ENCODE peak calls at places on chromosomes 12 and 14, in five cellular contexts. X, Y, E, L and T are unnamed samples.

GRCh38 chr14:104096318-104096717 is 10.8 kb downstream of the ASPG start:
- DNase-seq in X (no peak), Y (no peak), E (no peak), L (no peak), T (no peak)

GRCh38 chr14:55103005-55103640 is 25.9 kb upstream of the LGALS3 start:
- DNase-seq in X (peak; percentile 91), Y (peak; percentile 91), E (peak; percentile 84), L (peak; percentile 61), T (peak; percentile 88)

GRCh38 chr12:98154850-98155249 is 360.5 kb upstream of the TMPO start:
- DNase-seq in X (no peak), Y (no peak), E (peak; percentile 78), L (no peak), T (no peak)

GRCh38 chr12:111458773-111459172 is 53.0 kb downstream of the SH2B3 start:
- DNase-seq in X (no peak), Y (no peak), E (no peak), L (no peak), T (no peak)

GRCh38 chr14:92412912-92413311 is 89.9 kb downstream of the SLC24A4 start:
- DNase-seq in X (no peak), Y (no peak), E (no peak), L (no peak), T (no peak)

GRCh38 chr12:125180144-125180543 is 114.9 kb downstream of the AACS start:
- DNase-seq in X (no peak), Y (no peak), E (no peak), L (no peak), T (no peak)

GRCh38 chr14:105430535-105430934 is 10.9 kb downstream of the MTA1 start:
- DNase-seq in X (peak; percentile 87), Y (no peak), E (no peak), L (no peak), T (no peak)

GRCh38 chr14:37563189-37563588 is 31.9 kb downstream of the FOXA1 start:
- DNase-seq in X (no peak), Y (no peak), E (no peak), L (no peak), T (no peak)

GRCh38 chr12:54425696-54426095 is 6.6 kb upstream of the ITGA5 start:
- DNase-seq in X (no peak), Y (no peak), E (no peak), L (no peak), T (no peak)

GRCh38 chr14:96037891-96038557 is 1.1 kb upstream of the C14orf132 start:
- DNase-seq in X (no peak), Y (no peak), E (peak; percentile 40), L (no peak), T (peak; percentile 80)

GRCh38 chr14:88611878-88612277 is 49.0 kb downstream of the ZC3H14 start:
- DNase-seq in X (no peak), Y (no peak), E (no peak), L (no peak), T (no peak)

GRCh38 chr14:68715032-68715924 is 77.6 kb downstream of the ZFP36L1 start:
- DNase-seq in X (no peak), Y (no peak), E (no peak), L (no peak), T (no peak)

GRCh38 chr12:47560408-47560807 is 145.4 kb downstream of the RPAP3 start:
- DNase-seq in X (no peak), Y (no peak), E (no peak), L (no peak), T (no peak)

GRCh38 chr12:26046886-26047285 is 78.0 kb downstream of the BHLHE41 start:
- DNase-seq in X (no peak), Y (no peak), E (no peak), L (no peak), T (no peak)

GRCh38 chr14:52918486-52918885 is 32.4 kb downstream of the FERMT2 start:
- DNase-seq in X (no peak), Y (no peak), E (no peak), L (peak; percentile 81), T (no peak)

GRCh38 chr14:96962337-96962736 is 165.2 kb downstream of the VRK1 start:
- DNase-seq in X (no peak), Y (no peak), E (no peak), L (peak; percentile 57), T (no peak)

GRCh38 chr12:117845271-117845904 is 123.4 kb downstream of the KSR2 start:
- DNase-seq in X (no peak), Y (no peak), E (no peak), L (no peak), T (no peak)

GRCh38 chr14:57189070-57189469 is 79.6 kb downstream of the EXOC5 start:
- DNase-seq in X (no peak), Y (no peak), E (peak; percentile 44), L (no peak), T (no peak)

GRCh38 chr12:90909069-90909676 is 45.8 kb downstream of the CCER1 start:
- DNase-seq in X (no peak), Y (peak; percentile 14), E (peak; percentile 77), L (no peak), T (no peak)

GRCh38 chr14:74528886-74529285 is 35.3 kb downstream of the ISCA2 start:
- DNase-seq in X (no peak), Y (no peak), E (no peak), L (no peak), T (no peak)

GRCh38 chr14:89212386-89213235 is 204.4 kb downstream of the FOXN3 start:
- DNase-seq in X (no peak), Y (no peak), E (no peak), L (no peak), T (no peak)

GRCh38 chr12:89126712-89127111 is 225.6 kb downstream of the DUSP6 start:
- DNase-seq in X (no peak), Y (no peak), E (no peak), L (no peak), T (no peak)

GRCh38 chr14:68364823-68365222 is 428.0 kb downstream of the ZFP36L1 start:
- DNase-seq in X (no peak), Y (no peak), E (peak; percentile 50), L (no peak), T (no peak)